ENCODE peak calls at places on chromosomes 2 and 18, in ten cellular contexts. One of them, this sample, is unnamed.

GRCh38 chr2:73917696-73918207 is 8.9 kb upstream of the DGUOK start:
- DNase-seq in sigmoid colon: no peak
- DNase-seq in A549: no peak
- DNase-seq in ovary: no peak
- DNase-seq in HepG2: no peak
- DNase-seq in transverse colon: no peak
- DNase-seq in suprapubic skin: no peak
- DNase-seq in tibial nerve: no peak
- DNase-seq in H1: no peak
- DNase-seq in stomach: no peak
- DNase-seq in this sample: no peak

GRCh38 chr2:73103018-73103542 is 9.7 kb downstream of the RAB11FIP5 start:
- DNase-seq in sigmoid colon: no peak
- DNase-seq in A549: no peak
- DNase-seq in ovary: no peak
- DNase-seq in HepG2: no peak
- DNase-seq in transverse colon: no peak
- DNase-seq in suprapubic skin: peak
- DNase-seq in tibial nerve: no peak
- DNase-seq in H1: no peak
- DNase-seq in stomach: no peak
- DNase-seq in this sample: no peak

GRCh38 chr18:25349926-25350560 is 1.9 kb downstream of the ZNF521 start:
- DNase-seq in sigmoid colon: peak
- DNase-seq in A549: no peak
- DNase-seq in ovary: peak
- DNase-seq in HepG2: no peak
- DNase-seq in transverse colon: no peak
- DNase-seq in suprapubic skin: peak
- DNase-seq in tibial nerve: no peak
- DNase-seq in H1: no peak
- DNase-seq in stomach: no peak
- DNase-seq in this sample: peak

GRCh38 chr18:36446059-36446458 is 148.5 kb downstream of the FHOD3 start:
- DNase-seq in sigmoid colon: no peak
- DNase-seq in A549: no peak
- DNase-seq in ovary: no peak
- DNase-seq in HepG2: no peak
- DNase-seq in transverse colon: no peak
- DNase-seq in suprapubic skin: no peak
- DNase-seq in tibial nerve: no peak
- DNase-seq in H1: no peak
- DNase-seq in stomach: no peak
- DNase-seq in this sample: no peak

GRCh38 chr18:37537868-37538525 is 27.6 kb downstream of the CELF4 start:
- DNase-seq in sigmoid colon: peak
- DNase-seq in A549: peak
- DNase-seq in ovary: peak
- DNase-seq in HepG2: peak
- DNase-seq in transverse colon: peak
- DNase-seq in suprapubic skin: peak
- DNase-seq in tibial nerve: peak
- DNase-seq in H1: no peak
- DNase-seq in stomach: peak
- DNase-seq in this sample: peak

GRCh38 chr18:59950215-59950944 is 50.6 kb downstream of the PMAIP1 start:
- DNase-seq in sigmoid colon: no peak
- DNase-seq in A549: no peak
- DNase-seq in ovary: no peak
- DNase-seq in HepG2: no peak
- DNase-seq in transverse colon: no peak
- DNase-seq in suprapubic skin: no peak
- DNase-seq in tibial nerve: no peak
- DNase-seq in H1: no peak
- DNase-seq in stomach: no peak
- DNase-seq in this sample: no peak

GRCh38 chr2:9030190-9030589 is 26.7 kb upstream of the MBOAT2 start:
- DNase-seq in sigmoid colon: no peak
- DNase-seq in A549: no peak
- DNase-seq in ovary: no peak
- DNase-seq in HepG2: no peak
- DNase-seq in transverse colon: no peak
- DNase-seq in suprapubic skin: no peak
- DNase-seq in tibial nerve: no peak
- DNase-seq in H1: no peak
- DNase-seq in stomach: no peak
- DNase-seq in this sample: no peak

GRCh38 chr2:20212871-20213503 is 11.9 kb downstream of the SDC1 start:
- DNase-seq in sigmoid colon: no peak
- DNase-seq in A549: no peak
- DNase-seq in ovary: peak
- DNase-seq in HepG2: no peak
- DNase-seq in transverse colon: peak
- DNase-seq in suprapubic skin: peak
- DNase-seq in tibial nerve: no peak
- DNase-seq in H1: no peak
- DNase-seq in stomach: peak
- DNase-seq in this sample: peak

GRCh38 chr2:101766871-101767739 is 69.6 kb downstream of the MAP4K4 start:
- DNase-seq in sigmoid colon: no peak
- DNase-seq in A549: no peak
- DNase-seq in ovary: peak
- DNase-seq in HepG2: peak
- DNase-seq in transverse colon: no peak
- DNase-seq in suprapubic skin: no peak
- DNase-seq in tibial nerve: no peak
- DNase-seq in H1: no peak
- DNase-seq in stomach: no peak
- DNase-seq in this sample: no peak

GRCh38 chr2:60925994-60926750 is 44.8 kb downstream of the REL start:
- DNase-seq in sigmoid colon: no peak
- DNase-seq in A549: no peak
- DNase-seq in ovary: no peak
- DNase-seq in HepG2: peak
- DNase-seq in transverse colon: no peak
- DNase-seq in suprapubic skin: no peak
- DNase-seq in tibial nerve: no peak
- DNase-seq in H1: no peak
- DNase-seq in stomach: no peak
- DNase-seq in this sample: no peak

GRCh38 chr2:163723881-163724280 is 11.9 kb downstream of the FIGN start:
- DNase-seq in sigmoid colon: no peak
- DNase-seq in A549: no peak
- DNase-seq in ovary: no peak
- DNase-seq in HepG2: no peak
- DNase-seq in transverse colon: no peak
- DNase-seq in suprapubic skin: no peak
- DNase-seq in tibial nerve: no peak
- DNase-seq in H1: no peak
- DNase-seq in stomach: no peak
- DNase-seq in this sample: no peak

GRCh38 chr2:1049691-1050090 is 99.0 kb downstream of the SNTG2 start:
- DNase-seq in sigmoid colon: no peak
- DNase-seq in A549: no peak
- DNase-seq in ovary: no peak
- DNase-seq in HepG2: no peak
- DNase-seq in transverse colon: no peak
- DNase-seq in suprapubic skin: no peak
- DNase-seq in tibial nerve: no peak
- DNase-seq in H1: no peak
- DNase-seq in stomach: no peak
- DNase-seq in this sample: no peak

GRCh38 chr2:120770641-120771040 is 35.0 kb downstream of the GLI2 start:
- DNase-seq in sigmoid colon: peak
- DNase-seq in A549: no peak
- DNase-seq in ovary: no peak
- DNase-seq in HepG2: no peak
- DNase-seq in transverse colon: no peak
- DNase-seq in suprapubic skin: peak
- DNase-seq in tibial nerve: no peak
- DNase-seq in H1: no peak
- DNase-seq in stomach: no peak
- DNase-seq in this sample: no peak

GRCh38 chr2:11344956-11345671 is 678 bp upstream of the ROCK2 start:
- DNase-seq in sigmoid colon: peak
- DNase-seq in A549: peak
- DNase-seq in ovary: peak
- DNase-seq in HepG2: peak
- DNase-seq in transverse colon: peak
- DNase-seq in suprapubic skin: peak
- DNase-seq in tibial nerve: peak
- DNase-seq in H1: peak
- DNase-seq in stomach: peak
- DNase-seq in this sample: peak

GRCh38 chr2:207796585-207797350 is 27.1 kb upstream of the FZD5 start:
- DNase-seq in sigmoid colon: no peak
- DNase-seq in A549: no peak
- DNase-seq in ovary: no peak
- DNase-seq in HepG2: peak
- DNase-seq in transverse colon: peak
- DNase-seq in suprapubic skin: no peak
- DNase-seq in tibial nerve: no peak
- DNase-seq in H1: peak
- DNase-seq in stomach: peak
- DNase-seq in this sample: no peak
- TF ChIP-seq EP300 in sigmoid colon: no peak
- TF ChIP-seq EP300 in A549: no peak
- TF ChIP-seq EP300 in ovary: no peak
- TF ChIP-seq EP300 in HepG2: peak
- TF ChIP-seq EP300 in transverse colon: no peak
- TF ChIP-seq EP300 in suprapubic skin: no peak
- TF ChIP-seq EP300 in tibial nerve: no peak
- TF ChIP-seq EP300 in H1: no peak
- TF ChIP-seq EP300 in stomach: no peak
- TF ChIP-seq EP300 in this sample: no peak

GRCh38 chr2:111975819-111976218 is 77.4 kb downstream of the MERTK start:
- DNase-seq in sigmoid colon: no peak
- DNase-seq in A549: no peak
- DNase-seq in ovary: no peak
- DNase-seq in HepG2: no peak
- DNase-seq in transverse colon: no peak
- DNase-seq in suprapubic skin: no peak
- DNase-seq in tibial nerve: no peak
- DNase-seq in H1: no peak
- DNase-seq in stomach: no peak
- DNase-seq in this sample: no peak
- TF ChIP-seq EP300 in sigmoid colon: no peak
- TF ChIP-seq EP300 in A549: no peak
- TF ChIP-seq EP300 in ovary: no peak
- TF ChIP-seq EP300 in HepG2: no peak
- TF ChIP-seq EP300 in transverse colon: no peak
- TF ChIP-seq EP300 in suprapubic skin: no peak
- TF ChIP-seq EP300 in tibial nerve: no peak
- TF ChIP-seq EP300 in H1: no peak
- TF ChIP-seq EP300 in stomach: no peak
- TF ChIP-seq EP300 in this sample: no peak

DNA sequence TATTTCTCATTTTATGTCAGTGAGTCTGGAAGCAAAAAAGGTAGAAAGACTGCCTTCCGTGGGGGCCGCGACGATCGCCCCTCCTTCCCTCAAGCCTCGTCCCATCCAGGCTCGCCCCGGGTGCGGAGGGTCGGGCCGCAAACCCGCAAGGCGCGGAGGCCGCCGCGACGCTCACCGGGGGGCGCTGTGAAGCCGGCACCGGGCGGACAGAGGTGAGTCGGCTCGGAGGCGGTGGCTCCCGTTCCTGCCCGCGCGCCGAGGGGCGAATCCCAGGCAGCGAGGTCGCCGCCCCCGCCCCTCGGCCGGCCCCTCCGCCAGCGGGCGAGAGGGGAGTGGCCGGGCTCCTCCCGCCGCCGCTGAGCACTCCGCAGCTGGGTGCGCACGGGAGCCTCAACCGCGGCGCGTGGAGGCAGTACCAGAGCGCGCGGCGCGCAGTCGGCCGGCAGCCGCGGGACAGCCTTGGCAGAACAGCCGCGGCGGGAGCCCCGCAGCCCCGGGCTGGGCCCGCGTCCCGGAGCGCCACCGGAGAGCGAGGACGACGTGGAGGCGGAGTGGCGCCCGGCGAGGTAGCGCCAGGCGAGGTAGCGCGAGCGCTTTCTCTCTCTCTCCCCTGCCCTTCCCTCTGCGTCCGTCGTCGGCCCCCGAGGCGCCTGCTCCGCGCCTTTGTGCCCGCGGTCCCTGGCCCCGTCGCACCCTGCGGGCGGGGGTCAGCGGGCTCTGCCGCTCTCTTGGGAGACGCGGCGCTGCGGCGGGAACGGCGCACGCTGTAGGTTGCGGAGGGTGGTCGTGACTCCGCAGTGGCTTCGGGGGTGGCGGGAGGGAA is at the start of gene MYO1B:
- DNase-seq in sigmoid colon: peak
- DNase-seq in A549: peak
- DNase-seq in ovary: peak
- DNase-seq in HepG2: peak
- DNase-seq in transverse colon: peak
- DNase-seq in suprapubic skin: peak
- DNase-seq in tibial nerve: peak
- DNase-seq in H1: peak
- DNase-seq in stomach: peak
- DNase-seq in this sample: peak
- TF ChIP-seq EP300 in sigmoid colon: no peak
- TF ChIP-seq EP300 in A549: no peak
- TF ChIP-seq EP300 in ovary: no peak
- TF ChIP-seq EP300 in HepG2: no peak
- TF ChIP-seq EP300 in transverse colon: no peak
- TF ChIP-seq EP300 in suprapubic skin: no peak
- TF ChIP-seq EP300 in tibial nerve: no peak
- TF ChIP-seq EP300 in H1: no peak
- TF ChIP-seq EP300 in stomach: no peak
- TF ChIP-seq EP300 in this sample: no peak

GRCh38 chr18:12702221-12703095 is at the start of the genes CEP76 and PSMG2:
- DNase-seq in sigmoid colon: peak
- DNase-seq in A549: peak
- DNase-seq in ovary: peak
- DNase-seq in HepG2: peak
- DNase-seq in transverse colon: peak
- DNase-seq in suprapubic skin: peak
- DNase-seq in tibial nerve: peak
- DNase-seq in H1: peak
- DNase-seq in stomach: peak
- DNase-seq in this sample: peak

GRCh38 chr18:12699747-12700146 is 2.8 kb downstream of the CEP76 start:
- DNase-seq in sigmoid colon: no peak
- DNase-seq in A549: no peak
- DNase-seq in ovary: no peak
- DNase-seq in HepG2: peak
- DNase-seq in transverse colon: no peak
- DNase-seq in suprapubic skin: no peak
- DNase-seq in tibial nerve: no peak
- DNase-seq in H1: no peak
- DNase-seq in stomach: no peak
- DNase-seq in this sample: no peak

GRCh38 chr18:12703096-12703567 is 290 bp downstream of the PSMG2 start:
- DNase-seq in sigmoid colon: no peak
- DNase-seq in A549: no peak
- DNase-seq in ovary: no peak
- DNase-seq in HepG2: no peak
- DNase-seq in transverse colon: no peak
- DNase-seq in suprapubic skin: no peak
- DNase-seq in tibial nerve: no peak
- DNase-seq in H1: no peak
- DNase-seq in stomach: no peak
- DNase-seq in this sample: no peak

GRCh38 chr18:12701161-12701560 is 1.4 kb downstream of the CEP76 start:
- DNase-seq in sigmoid colon: no peak
- DNase-seq in A549: no peak
- DNase-seq in ovary: no peak
- DNase-seq in HepG2: no peak
- DNase-seq in transverse colon: no peak
- DNase-seq in suprapubic skin: no peak
- DNase-seq in tibial nerve: no peak
- DNase-seq in H1: no peak
- DNase-seq in stomach: no peak
- DNase-seq in this sample: no peak

GRCh38 chr18:12703714-12704113 is 872 bp downstream of the PSMG2 start:
- DNase-seq in sigmoid colon: no peak
- DNase-seq in A549: no peak
- DNase-seq in ovary: no peak
- DNase-seq in HepG2: no peak
- DNase-seq in transverse colon: no peak
- DNase-seq in suprapubic skin: no peak
- DNase-seq in tibial nerve: no peak
- DNase-seq in H1: no peak
- DNase-seq in stomach: no peak
- DNase-seq in this sample: no peak
- TF ChIP-seq EP300 in sigmoid colon: no peak
- TF ChIP-seq EP300 in A549: no peak
- TF ChIP-seq EP300 in ovary: no peak
- TF ChIP-seq EP300 in HepG2: no peak
- TF ChIP-seq EP300 in transverse colon: no peak
- TF ChIP-seq EP300 in suprapubic skin: no peak
- TF ChIP-seq EP300 in tibial nerve: no peak
- TF ChIP-seq EP300 in H1: no peak
- TF ChIP-seq EP300 in stomach: no peak
- TF ChIP-seq EP300 in this sample: no peak

This sample was measured in upper lobe of left lung.